ENCODE peak calls at places on chromosomes 11 and 22, in nine cellular contexts. P, B, T, Q, I, U, W, F and Z are unnamed samples.
A peak's percentile ranks its signal among the peaks of the same experiment; 100 is the strongest.

GRCh38 chr11:104328514-104328912 is 164.6 kb upstream of the PDGFD start:
- DNase-seq in I (no peak), T (no peak), U (no peak), Q (no peak), B (peak; percentile 24), F (no peak), W (no peak), P (no peak), Z (no peak)

GRCh38 chr22:44578115-44578457 is 80.1 kb upstream of the RTL6 start:
- DNase-seq in I (no peak), W (no peak), T (no peak), Q (no peak), B (no peak), P (no peak), U (no peak), F (no peak), Z (no peak)

GRCh38 chr11:36478700-36479329 is 31.3 kb downstream of the TRAF6 start:
- DNase-seq in T (no peak), W (no peak), I (no peak), P (peak; percentile 55), B (peak; percentile 45), Q (peak; percentile 60), U (peak; percentile 43), F (peak; percentile 28), Z (no peak)

GRCh38 chr11:131186629-131187075 is 183.8 kb upstream of the NTM start:
- DNase-seq in U (no peak), I (no peak), P (no peak), B (no peak), F (no peak), W (no peak), T (no peak), Q (no peak), Z (no peak)

GRCh38 chr11:69689484-69690319 is 14.1 kb downstream of the FGF19 start:
- DNase-seq in I (no peak), W (no peak), U (no peak), B (no peak), T (no peak), P (no peak), F (no peak), Q (no peak), Z (no peak)

GRCh38 chr22:29002603-29003002 is 59.0 kb downstream of the C22orf31 start:
- DNase-seq in U (no peak), I (no peak), F (no peak), T (peak; percentile 53), B (peak; percentile 27), Q (no peak), P (no peak), W (no peak), Z (no peak)

GRCh38 chr11:64848779-64849599 is 4.5 kb upstream of the CDC42BPG start:
- DNase-seq in F (no peak), B (no peak), U (no peak), Q (no peak), W (no peak), I (peak; percentile 78), P (no peak), T (peak; percentile 89), Z (peak; percentile 92)

GRCh38 chr11:130069684-130070108 is at the start of gene APLP2:
- DNase-seq in F (peak; percentile 96), U (peak; percentile 98), B (peak; percentile 98), I (peak; percentile 94), P (peak; percentile 98), W (peak; percentile 86), T (peak; percentile 99), Q (peak; percentile 98), Z (peak; percentile 99)

GRCh38 chr11:75597636-75598035 is 35.6 kb downstream of the SERPINH1 start:
- DNase-seq in B (peak; percentile 78), Q (peak; percentile 41), U (no peak), W (no peak), F (no peak), I (no peak), T (no peak), P (peak; percentile 29), Z (no peak)

GRCh38 chr11:111574373-111575230 is 27.6 kb upstream of the SIK2 start:
- DNase-seq in B (no peak), P (no peak), I (no peak), W (no peak), T (no peak), F (no peak), U (no peak), Q (no peak), Z (no peak)

GRCh38 chr22:23230348-23231068 is 50.2 kb downstream of the BCR start:
- DNase-seq in W (no peak), I (peak; percentile 40), B (no peak), F (no peak), P (no peak), Q (no peak), U (no peak), T (no peak), Z (no peak)

GRCh38 chr11:71947498-71947897 is 18.7 kb downstream of the RNF121 start:
- DNase-seq in B (no peak), F (no peak), W (no peak), P (no peak), U (peak; percentile 25), Q (no peak), I (no peak), T (no peak), Z (no peak)

GRCh38 chr11:112563808-112564207 is 303.1 kb upstream of the PLET1 start:
- DNase-seq in F (no peak), T (no peak), U (no peak), I (no peak), Q (no peak), B (no peak), W (no peak), P (no peak), Z (no peak)

GRCh38 chr11:58061813-58062212 is 31.1 kb downstream of the OR6Q1 start:
- DNase-seq in B (no peak), I (no peak), T (no peak), U (peak; percentile 96), P (peak; percentile 35), F (peak; percentile 67), W (peak; percentile 97), Q (peak; percentile 10), Z (no peak)

GRCh38 chr11:88861618-88862017 is 204.2 kb downstream of the GRM5 start:
- DNase-seq in B (no peak), P (no peak), U (peak; percentile 2), W (no peak), T (no peak), F (no peak), I (no peak), Q (no peak), Z (no peak)

GRCh38 chr11:74307409-74307808 is 4.0 kb downstream of the P4HA3 start:
- DNase-seq in Q (peak; percentile 68), W (no peak), F (no peak), I (no peak), P (peak; percentile 75), B (peak; percentile 21), U (peak; percentile 82), T (no peak), Z (no peak)

GRCh38 chr11:95465887-95466286 is 234.9 kb upstream of the SESN3 start:
- DNase-seq in Q (no peak), W (no peak), F (no peak), P (no peak), I (no peak), U (no peak), T (no peak), B (no peak), Z (no peak)

GRCh38 chr11:92828576-92828975 is 140.9 kb upstream of the MTNR1B start:
- DNase-seq in T (no peak), I (no peak), F (no peak), B (peak; percentile 68), U (no peak), Q (no peak), P (no peak), W (no peak), Z (no peak)

GRCh38 chr11:121634889-121635288 is 182.1 kb upstream of the SORL1-AS1 start:
- DNase-seq in P (peak; percentile 85), U (peak; percentile 93), Q (no peak), B (no peak), W (no peak), F (peak; percentile 62), T (no peak), I (no peak), Z (no peak)

GRCh38 chr11:66569076-66569475 is 670 bp upstream of the CTSF start:
- DNase-seq in F (no peak), W (no peak), B (no peak), Q (no peak), T (no peak), P (no peak), I (no peak), U (no peak), Z (no peak)

DNA sequence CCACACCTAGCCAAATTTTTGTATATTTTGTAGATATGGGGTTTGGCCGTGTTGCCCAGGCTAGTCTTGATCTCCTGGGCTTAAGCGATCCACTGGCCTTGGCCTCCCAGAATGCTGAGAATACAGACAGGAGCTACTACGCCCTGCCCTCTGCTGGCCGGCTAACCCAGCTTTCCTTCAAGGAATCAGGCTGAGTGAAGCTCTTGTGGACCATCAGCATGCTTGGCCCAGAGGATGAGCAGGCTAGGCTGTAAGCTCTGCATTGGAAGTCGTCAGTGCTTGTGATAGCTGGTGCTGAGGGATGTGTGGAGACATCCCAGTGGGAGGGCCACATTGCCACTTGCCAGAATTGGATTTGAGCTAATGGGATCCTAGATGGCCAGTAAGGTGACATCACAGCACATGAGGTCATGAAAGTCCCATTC is 60.6 kb downstream of the MED15 start:
- DNase-seq in T (no peak), I (no peak), U (no peak), B (no peak), Q (no peak), F (no peak), W (no peak), P (peak; percentile 35), Z (no peak)
- H3K27ac ChIP-seq in T (peak overlapping the region; percentile 57), I (no peak overlapping the region), U (peak overlapping the region; percentile 89), B (no peak overlapping the region), Q (no peak overlapping the region), F (peak overlapping the region; percentile 97), W (no peak overlapping the region), P (peak overlapping the region; percentile 72), Z (no peak overlapping the region)

GRCh38 chr22:48968201-48968959 is 859.3 kb downstream of the BRD1 start:
- DNase-seq in W (no peak), U (no peak), P (no peak), T (peak; percentile 26), I (peak; percentile 69), B (no peak), Q (no peak), F (no peak), Z (peak; percentile 39)
- TF ChIP-seq CTCF in W (no peak), U (no peak), P (peak; percentile 18), T (no peak), I (no peak), B (peak; percentile 42), Q (no peak), F (no peak), Z (peak; percentile 18)

GRCh38 chr22:36977401-36977861 is 41.8 kb downstream of the TST start:
- DNase-seq in P (peak; percentile 26), F (no peak), U (peak; percentile 28), Q (peak; percentile 19), I (peak; percentile 84), W (no peak), B (peak; percentile 56), T (peak; percentile 67), Z (peak; percentile 72)
- H3K27ac ChIP-seq in P (no peak overlapping the region), F (no peak overlapping the region), U (no peak overlapping the region), Q (no peak overlapping the region), I (no peak overlapping the region), W (no peak overlapping the region), B (no peak overlapping the region), T (peak overlapping the region; percentile 14), Z (no peak overlapping the region)

DNA sequence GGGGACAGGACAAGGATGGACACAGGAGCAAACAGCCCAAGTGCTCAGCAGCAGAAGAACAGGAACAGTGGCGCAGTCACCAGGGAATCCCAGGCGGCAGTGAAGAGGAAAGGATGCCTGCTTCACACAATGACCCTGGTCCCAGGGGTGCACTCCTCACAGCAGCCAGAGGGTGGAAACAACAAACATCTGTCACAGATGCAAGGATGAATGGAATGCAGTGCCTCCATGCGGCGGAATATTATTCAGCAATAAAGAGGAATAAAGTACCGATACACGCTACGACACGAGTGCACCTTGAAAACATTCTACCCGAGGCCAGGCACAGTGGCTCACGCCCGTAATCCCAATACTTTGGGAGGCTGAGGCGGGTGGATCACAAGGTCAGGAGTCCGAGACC is 12.7 kb downstream of the CSNK1E start:
- DNase-seq in F (no peak), P (peak; percentile 32), U (no peak), T (no peak), B (no peak), Q (no peak), W (no peak), I (no peak), Z (no peak)
- TF ChIP-seq CTCF in F (no peak), P (peak; percentile 39), U (no peak), T (no peak), B (no peak), Q (no peak), W (no peak), I (no peak), Z (peak; percentile 21)